ENCODE peak calls at places on chromosomes 4 and X, in ten cellular contexts. V, T, X, U, P, W, B, Z, I and G are unnamed samples.

GRCh38 chr4:149371021-149371420 is 444.6 kb downstream of the IQCM start:
- DNase-seq in B (no peak), U (peak; percentile 10), T (no peak), Z (peak; percentile 2), W (peak; percentile 56), X (no peak), V (no peak), I (no peak), P (peak; percentile 3), G (peak; percentile 23)

GRCh38 chr4:57095245-57095644 is 14.9 kb downstream of the IGFBP7 start:
- DNase-seq in I (no peak), T (no peak), B (no peak), V (no peak), Z (no peak), W (no peak), U (no peak), X (no peak), P (no peak), G (no peak)

GRCh38 chr4:145436114-145436513 is 45.5 kb upstream of the SMAD1 start:
- DNase-seq in B (no peak), V (no peak), X (no peak), U (no peak), P (no peak), Z (no peak), W (no peak), I (no peak), T (no peak), G (no peak)

GRCh38 chrX:97563531-97564133 is 679.9 kb downstream of the RPA4 start:
- DNase-seq in U (peak; percentile 41), V (peak; percentile 9), Z (peak; percentile 41), T (peak; percentile 44), W (peak; percentile 56), P (no peak), B (peak; percentile 31), X (no peak), I (peak; percentile 18), G (peak; percentile 13)

GRCh38 chr4:81504685-81505598 is 33.2 kb upstream of the RASGEF1B start:
- DNase-seq in B (peak; percentile 52), T (peak; percentile 84), P (no peak), I (peak; percentile 68), W (no peak), U (peak; percentile 73), Z (no peak), X (peak; percentile 84), V (peak; percentile 66), G (no peak)

GRCh38 chr4:742742-743311 is 37.2 kb downstream of the PCGF3 start:
- DNase-seq in U (peak; percentile 72), X (peak; percentile 82), T (peak; percentile 59), I (peak; percentile 67), W (no peak), V (peak; percentile 68), P (peak; percentile 56), Z (peak; percentile 33), B (peak; percentile 72), G (no peak)

GRCh38 chr4:139030614-139031235 is 15.1 kb downstream of the NOCT start:
- DNase-seq in V (peak; percentile 60), T (peak; percentile 51), B (peak; percentile 79), U (peak; percentile 76), X (no peak), W (peak; percentile 59), P (peak; percentile 79), Z (peak; percentile 26), I (peak; percentile 75), G (peak; percentile 65)

GRCh38 chr4:21192367-21192766 is 492.1 kb downstream of the PACRGL start:
- DNase-seq in Z (no peak), P (no peak), B (no peak), W (no peak), T (no peak), I (no peak), U (no peak), X (no peak), V (no peak), G (no peak)

GRCh38 chr4:174154455-174154854 is 129.0 kb downstream of the FBXO8 start:
- DNase-seq in X (no peak), U (no peak), B (no peak), W (peak; percentile 19), I (no peak), T (no peak), P (no peak), Z (peak; percentile 46), V (no peak), G (peak; percentile 13)

GRCh38 chr4:120088507-120088906 is 21.9 kb upstream of the MAD2L1 start:
- DNase-seq in V (no peak), X (no peak), P (no peak), I (no peak), W (no peak), B (no peak), T (no peak), U (no peak), Z (no peak), G (no peak)

GRCh38 chr4:108114503-108114902 is 54.2 kb downstream of the LEF1 start:
- DNase-seq in X (no peak), P (no peak), Z (no peak), W (no peak), V (no peak), B (no peak), U (no peak), I (no peak), T (no peak), G (no peak)

GRCh38 chrX:20547649-20548051 is 280.9 kb upstream of the RPS6KA3 start:
- DNase-seq in B (no peak), I (no peak), Z (peak; percentile 77), W (peak; percentile 74), U (peak; percentile 61), T (no peak), X (no peak), P (no peak), V (no peak), G (no peak)

GRCh38 chr4:19857405-19857804 is 394.3 kb upstream of the SLIT2 start:
- DNase-seq in B (no peak), W (no peak), Z (no peak), X (no peak), T (no peak), P (no peak), U (no peak), V (no peak), I (no peak), G (peak; percentile 23)

GRCh38 chrX:20515841-20516461 is 249.2 kb upstream of the RPS6KA3 start:
- DNase-seq in V (no peak), P (no peak), W (peak; percentile 96), Z (peak; percentile 6), B (no peak), X (no peak), T (no peak), I (no peak), U (no peak), G (peak; percentile 43)

DNA sequence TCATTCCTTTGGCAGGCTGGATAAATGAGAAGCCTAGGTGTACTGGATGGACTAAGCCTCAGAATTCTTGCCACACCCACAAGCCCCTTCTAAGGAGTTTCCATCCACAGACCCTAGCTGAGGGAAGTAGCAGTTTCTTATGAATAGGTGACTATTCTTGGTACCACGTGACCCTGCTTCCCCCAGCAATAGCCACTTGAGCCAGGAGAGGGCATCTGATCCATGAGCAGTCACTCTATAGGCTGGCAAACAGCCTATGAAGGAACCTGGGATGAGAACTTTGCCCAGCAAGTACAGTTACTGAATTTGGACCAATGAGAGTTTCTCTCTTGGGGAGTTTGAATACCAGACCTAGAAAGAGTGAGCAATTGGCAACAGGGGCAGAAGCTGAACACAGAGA is 84.0 kb downstream of the RTL9 start:
- DNase-seq in T (no peak), X (no peak), U (no peak), Z (peak; percentile 29), V (no peak), W (peak; percentile 14), B (no peak), P (no peak), I (no peak), G (no peak)
- H3K27me3 ChIP-seq in T (peaks cover 4% of the 10 kb centered on the region), X (no peaks in the 10 kb centered on the region), U (no peaks in the 10 kb centered on the region), Z (no peaks in the 10 kb centered on the region), V (no peaks in the 10 kb centered on the region), W (peaks cover 2% of the 10 kb centered on the region), B (peaks cover 16% of the 10 kb centered on the region), P (no peaks in the 10 kb centered on the region), I (no peaks in the 10 kb centered on the region), G (peaks cover 24% of the 10 kb centered on the region)

GRCh38 chrX:111003118-111003517 is 92.9 kb upstream of the PAK3 start:
- DNase-seq in V (no peak), I (no peak), X (no peak), B (no peak), T (no peak), W (no peak), U (no peak), Z (no peak), P (no peak), G (no peak)
- H3K27me3 ChIP-seq in V (no peaks in the 10 kb centered on the region), I (no peaks in the 10 kb centered on the region), X (no peaks in the 10 kb centered on the region), B (peaks cover 4% of the 10 kb centered on the region), T (no peaks in the 10 kb centered on the region), W (no peaks in the 10 kb centered on the region), U (no peaks in the 10 kb centered on the region), Z (no peaks in the 10 kb centered on the region), P (no peaks in the 10 kb centered on the region), G (no peaks in the 10 kb centered on the region)

GRCh38 chr4:76250962-76251361 is 559 bp upstream of the FAM47E start:
- DNase-seq in W (no peak), V (no peak), I (no peak), T (peak; percentile 48), U (no peak), B (no peak), Z (no peak), X (no peak), P (no peak), G (no peak)
- H3K27me3 ChIP-seq in W (peaks cover 45% of the 10 kb centered on the region), V (peaks cover 60% of the 10 kb centered on the region), I (no peaks in the 10 kb centered on the region), T (no peaks in the 10 kb centered on the region), U (peaks cover 3% of the 10 kb centered on the region), B (peaks cover 7% of the 10 kb centered on the region), Z (peaks cover 37% of the 10 kb centered on the region), X (no peaks in the 10 kb centered on the region), P (peaks cover 2% of the 10 kb centered on the region), G (peaks cover 50% of the 10 kb centered on the region)

GRCh38 chr4:8879574-8879973 is 7.9 kb upstream of the HMX1 start:
- DNase-seq in W (no peak), X (no peak), I (no peak), T (no peak), V (no peak), B (no peak), Z (no peak), U (no peak), P (no peak), G (no peak)

GRCh38 chr4:8877780-8878040 is 6.1 kb upstream of the HMX1 start:
- DNase-seq in V (no peak), T (no peak), W (no peak), X (no peak), P (no peak), U (no peak), Z (no peak), B (no peak), I (no peak), G (no peak)

GRCh38 chr4:8886625-8887406 is 15.2 kb upstream of the HMX1 start:
- DNase-seq in U (no peak), W (no peak), Z (no peak), T (no peak), I (no peak), X (no peak), B (no peak), P (no peak), V (no peak), G (no peak)

GRCh38 chr4:8880851-8881250 is 9.2 kb upstream of the HMX1 start:
- DNase-seq in X (no peak), T (no peak), Z (no peak), P (no peak), W (no peak), V (no peak), I (no peak), B (no peak), U (no peak), G (no peak)

DNA sequence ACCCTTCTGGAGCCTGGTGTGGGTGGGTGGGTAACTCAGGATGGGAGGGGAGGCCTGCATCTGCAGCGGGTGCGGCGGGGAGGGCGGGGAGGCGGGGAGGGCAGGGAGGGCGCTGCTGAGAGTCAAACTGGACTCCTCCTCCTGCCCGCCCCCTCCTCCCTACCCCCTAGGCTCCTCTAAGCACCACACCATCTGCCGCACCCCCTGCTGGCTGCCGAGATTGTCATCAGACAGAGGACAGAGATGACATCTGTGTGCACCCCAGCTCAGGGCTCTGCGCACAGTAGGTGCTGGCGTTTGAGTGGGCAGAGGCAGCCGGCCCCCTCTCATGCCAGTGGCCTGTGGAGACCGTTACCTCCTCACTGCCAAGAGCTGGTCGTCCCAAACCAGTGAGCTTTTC is 10.6 kb upstream of the HMX1 start:
- DNase-seq in T (no peak), B (no peak), Z (no peak), X (no peak), U (no peak), V (no peak), I (no peak), W (no peak), P (no peak), G (no peak)
- H3K27me3 ChIP-seq in T (peaks cover 16% of the 10 kb centered on the region), B (peaks cover 41% of the 10 kb centered on the region), Z (no peaks in the 10 kb centered on the region), X (peaks cover 30% of the 10 kb centered on the region), U (peaks cover 52% of the 10 kb centered on the region), V (peaks cover 7% of the 10 kb centered on the region), I (peaks cover 14% of the 10 kb centered on the region), W (peaks cover 6% of the 10 kb centered on the region), P (peaks cover 69% of the 10 kb centered on the region), G (peaks cover 5% of the 10 kb centered on the region)